ENCODE peak calls at places on chromosomes 5 and 9, in four cellular contexts. K, N, O and Z are unnamed samples.

GRCh38 chr9:130898552-130898852 is 1.9 kb upstream of the QRFP start:
- DNase-seq in K (no peak), O (no peak), N (no peak), Z (no peak)

GRCh38 chr5:64532212-64532611 is 26.4 kb downstream of the RGS7BP start:
- DNase-seq in N (no peak), O (no peak), K (no peak), Z (no peak)

GRCh38 chr5:53730938-53731337 is 170.5 kb downstream of the NDUFS4 start:
- DNase-seq in N (no peak), K (no peak), O (no peak), Z (peak)

GRCh38 chr9:11417782-11418181 is 805.0 kb upstream of the PTPRD start:
- DNase-seq in O (no peak), N (no peak), K (no peak), Z (no peak)

GRCh38 chr5:134171972-134172371 is 4.8 kb downstream of the SKP1 start:
- DNase-seq in N (no peak), K (no peak), O (no peak), Z (no peak)

GRCh38 chr9:27078685-27079084 is 30.3 kb upstream of the TEK start:
- DNase-seq in K (no peak), O (no peak), N (no peak), Z (no peak)

GRCh38 chr9:79858509-79858908 is 286.7 kb downstream of the TLE4 start:
- DNase-seq in N (peak), K (no peak), O (no peak), Z (peak)

GRCh38 chr9:90432951-90433350 is 209.7 kb downstream of the DIRAS2 start:
- DNase-seq in K (no peak), O (no peak), N (peak), Z (no peak)

GRCh38 chr5:65611524-65611923 is 12.6 kb downstream of the TRIM23 start:
- DNase-seq in N (peak), K (no peak), O (no peak), Z (no peak)

GRCh38 chr5:80930940-80931339 is 29.2 kb upstream of the RASGRF2 start:
- DNase-seq in K (no peak), N (no peak), O (no peak), Z (no peak)

GRCh38 chr9:14499976-14500375 is 186.0 kb upstream of the NFIB start:
- DNase-seq in N (no peak), K (no peak), O (no peak), Z (no peak)

GRCh38 chr5:12460493-12461261 is 556.4 kb upstream of the CTNND2 start:
- DNase-seq in N (no peak), O (no peak), K (no peak), Z (no peak)

GRCh38 chr5:172932313-172933017 is 26.8 kb upstream of the RPL26L1 start:
- DNase-seq in N (peak), K (peak), O (peak), Z (peak)

GRCh38 chr9:133529874-133530273 is 4.6 kb upstream of the ADAMTSL2 start:
- DNase-seq in N (no peak), O (no peak), K (no peak), Z (no peak)

GRCh38 chr5:1268666-1269065 is 26.2 kb downstream of the TERT start:
- DNase-seq in N (no peak), K (no peak), O (no peak), Z (no peak)

GRCh38 chr5:148746826-148747535 is 79.4 kb upstream of the ADRB2 start:
- DNase-seq in N (no peak), O (no peak), K (no peak), Z (peak)

GRCh38 chr5:95892784-95893354 is 68.8 kb downstream of the ELL2 start:
- DNase-seq in K (peak), N (peak), O (peak), Z (peak)

GRCh38 chr5:164175083-164175482 is 669.7 kb downstream of the MAT2B start:
- DNase-seq in O (no peak), K (no peak), N (no peak), Z (no peak)

GRCh38 chr5:40093550-40093949 is 586.2 kb upstream of the PTGER4 start:
- DNase-seq in N (no peak), O (no peak), K (no peak), Z (no peak)

GRCh38 chr9:3732077-3733038 is 206.6 kb upstream of the RFX3 start:
- DNase-seq in N (peak), K (peak), O (peak), Z (peak)

GRCh38 chr9:38355115-38355514 is 37.4 kb upstream of the ALDH1B1 start:
- DNase-seq in N (no peak), K (no peak), O (no peak), Z (no peak)

GRCh38 chr5:178205010-178205748 is 846 bp downstream of the HNRNPAB start:
- DNase-seq in K (no peak), N (peak), O (peak), Z (peak)

GRCh38 chr5:124210106-124210918 is 536.1 kb downstream of the ZNF608 start:
- DNase-seq in K (no peak), O (no peak), N (no peak), Z (no peak)

GRCh38 chr5:124207118-124207517 is 539.3 kb downstream of the ZNF608 start:
- DNase-seq in O (no peak), K (no peak), N (no peak), Z (no peak)

DNA sequence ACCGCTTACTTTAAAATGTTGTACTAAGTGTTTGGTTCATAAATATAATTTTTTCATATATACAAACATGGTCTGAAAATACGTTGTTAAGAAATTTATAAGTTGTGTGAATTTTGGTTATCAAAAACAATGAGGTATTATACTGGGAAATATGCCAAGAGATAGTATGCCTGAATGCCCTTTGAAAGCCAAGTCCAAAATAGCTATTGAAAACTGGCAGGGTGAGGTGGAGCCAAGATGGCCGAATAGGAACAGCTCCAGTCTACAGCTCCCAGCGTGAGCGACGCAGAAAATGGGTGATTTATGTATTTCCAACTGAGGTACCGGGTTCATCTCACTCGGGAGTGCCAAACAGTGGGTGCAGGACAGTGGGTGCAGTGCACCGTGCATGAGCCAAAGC is 533.5 kb downstream of the ZNF608 start:
- DNase-seq in N (no peak), K (no peak), O (no peak), Z (no peak)
- TF ChIP-seq MAX in N (no peak), K (no peak), O (no peak), Z (no peak)

DNA sequence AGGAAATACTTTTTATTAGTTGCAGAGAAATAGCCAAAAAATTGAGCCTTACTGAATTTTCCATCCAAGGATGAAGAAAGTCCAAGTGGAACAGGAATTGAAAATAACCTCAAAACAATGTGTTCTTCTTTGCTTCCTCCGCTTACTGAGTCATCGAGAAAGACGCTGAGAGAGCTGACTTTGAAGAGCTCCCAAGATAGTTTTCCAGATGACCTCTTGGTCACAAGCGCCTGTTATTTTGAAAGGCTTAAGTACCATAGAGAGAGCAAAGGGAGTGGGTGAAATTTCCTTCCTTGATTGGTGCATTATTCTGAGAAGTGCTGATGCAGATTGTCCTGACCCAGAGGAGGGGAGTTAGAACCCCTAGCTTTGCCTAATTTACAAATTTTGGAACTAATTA is 253.6 kb upstream of the ATP10B start:
- DNase-seq in O (no peak), K (no peak), N (no peak), Z (no peak)
- TF ChIP-seq MAX in O (no peak), K (no peak), N (no peak), Z (no peak)

DNA sequence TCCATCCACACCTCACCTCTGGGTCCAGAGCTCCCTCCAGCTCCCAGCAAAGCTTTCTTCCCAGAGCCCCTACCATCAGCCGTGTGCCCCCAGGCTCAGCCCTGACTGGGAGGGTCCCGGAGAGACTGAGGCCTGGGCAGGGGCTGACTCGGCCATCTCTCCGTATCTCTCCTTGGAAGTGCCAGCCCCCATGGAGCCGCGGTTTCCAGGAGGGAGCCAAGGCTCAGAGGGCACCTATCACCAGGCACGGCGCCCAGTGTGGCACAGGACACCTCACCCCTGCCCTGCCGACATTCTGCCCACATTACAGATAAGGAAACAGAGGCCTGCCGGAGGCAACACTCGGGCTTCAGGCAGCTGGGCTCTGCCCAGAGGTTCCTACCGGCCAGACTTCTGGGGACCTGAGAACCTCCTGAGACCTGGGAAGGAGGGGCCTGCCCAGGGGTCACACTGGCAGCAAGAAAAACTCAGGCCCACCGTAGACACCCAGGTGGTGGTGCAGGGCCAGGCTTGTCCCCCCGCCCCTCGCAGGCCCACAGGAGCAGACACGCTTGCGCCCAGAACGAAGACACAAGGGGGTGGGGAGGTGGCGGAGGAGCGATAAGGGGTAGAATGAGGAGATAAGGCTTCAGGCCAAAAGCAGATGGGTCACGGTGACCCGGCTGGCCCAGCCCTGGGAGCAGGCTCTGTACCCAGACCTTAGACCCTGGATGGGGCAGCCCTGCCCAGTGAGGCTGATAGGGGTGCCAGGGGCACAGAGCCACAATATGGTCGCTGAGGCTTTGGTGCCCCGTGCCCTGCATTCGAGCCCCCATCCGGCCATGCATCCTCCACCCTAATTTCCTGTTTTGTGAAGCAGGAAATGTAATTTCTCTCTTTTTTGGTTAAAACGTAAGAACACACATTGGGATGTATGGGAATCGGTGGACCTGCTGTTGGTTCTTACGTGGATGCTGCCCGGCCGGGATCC is 11.8 kb downstream of the NR5A1 start:
- DNase-seq in N (no peak), O (no peak), K (no peak), Z (no peak)
- TF ChIP-seq MAX in N (no peak), O (no peak), K (no peak), Z (no peak)

DNA sequence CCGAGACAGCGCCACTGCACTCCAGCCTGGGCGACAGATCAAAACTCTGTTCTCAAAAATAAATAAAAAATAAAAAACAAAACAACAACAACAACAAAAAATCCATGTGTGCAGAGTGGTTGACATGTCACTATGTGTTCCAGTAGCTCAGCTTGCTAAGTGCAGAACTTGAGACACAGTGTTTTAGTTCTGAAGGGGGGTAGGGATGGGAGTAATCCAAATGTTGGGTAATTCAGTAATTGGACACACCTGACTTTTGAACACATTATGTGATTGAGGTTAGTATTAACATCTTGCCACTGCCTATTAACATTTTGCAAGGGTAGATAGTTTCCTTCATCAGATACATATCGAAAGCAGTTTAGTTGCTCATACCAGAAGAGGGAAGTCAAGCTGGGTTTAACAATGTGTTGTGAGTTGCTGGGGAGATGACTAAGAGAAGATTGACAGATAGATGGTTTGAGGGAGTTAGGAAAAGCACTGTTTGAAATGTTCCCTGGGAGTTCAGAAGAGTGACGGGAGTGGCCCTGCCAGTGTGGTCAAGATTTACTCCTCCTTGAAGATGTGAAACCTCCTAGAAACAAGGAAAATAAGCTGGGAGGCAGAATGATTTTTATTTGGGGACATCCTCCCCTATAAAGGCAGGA is 928 bp downstream of the HACD4 start:
- DNase-seq in K (no peak), N (peak), O (no peak), Z (peak)
- TF ChIP-seq MAX in K (no peak), N (no peak), O (no peak), Z (no peak)

DNA sequence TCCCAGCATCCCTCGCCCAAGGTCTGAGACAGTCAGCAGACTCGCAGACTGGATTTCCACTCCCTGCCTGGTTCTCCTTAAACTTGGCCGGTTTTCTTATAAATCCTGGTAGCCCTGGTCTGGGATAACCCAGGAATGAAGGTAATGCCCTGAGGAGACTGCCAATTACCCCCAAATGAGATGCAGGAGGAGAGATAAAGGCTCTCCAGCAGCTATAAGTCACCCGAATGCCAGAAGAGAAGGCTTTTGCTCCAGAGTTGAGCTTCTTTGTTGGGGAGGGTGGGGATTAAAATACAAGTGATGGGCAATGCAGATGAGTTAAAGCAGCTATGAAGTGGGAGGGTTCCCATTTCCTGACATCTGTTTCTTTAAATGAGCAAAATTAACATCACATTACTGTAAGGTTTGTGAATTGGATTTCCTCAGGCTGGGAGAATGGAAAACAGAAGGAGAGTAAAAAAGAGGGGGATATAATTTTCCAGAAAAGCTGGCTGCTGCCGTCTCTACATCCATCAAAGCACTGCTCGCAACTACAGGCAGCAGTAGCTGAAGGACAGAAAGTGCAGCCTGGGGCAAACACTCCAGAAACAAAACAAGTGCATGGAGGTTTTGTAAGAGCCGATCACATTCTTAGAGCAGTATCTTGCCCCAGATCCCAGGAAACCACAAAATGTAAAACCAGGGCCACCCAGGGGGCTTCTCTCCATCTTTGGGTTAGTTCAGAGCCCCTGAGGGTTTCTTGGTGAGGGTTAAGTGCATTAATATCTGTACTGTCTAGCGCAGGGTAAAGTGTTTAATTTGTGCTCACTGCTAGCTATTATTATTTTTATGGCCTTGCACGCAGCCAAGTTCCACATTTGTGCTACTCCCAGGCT is 177.6 kb upstream of the PANK3 start:
- DNase-seq in N (no peak), K (no peak), O (no peak), Z (no peak)
- TF ChIP-seq MAX in N (no peak), K (no peak), O (no peak), Z (no peak)

DNA sequence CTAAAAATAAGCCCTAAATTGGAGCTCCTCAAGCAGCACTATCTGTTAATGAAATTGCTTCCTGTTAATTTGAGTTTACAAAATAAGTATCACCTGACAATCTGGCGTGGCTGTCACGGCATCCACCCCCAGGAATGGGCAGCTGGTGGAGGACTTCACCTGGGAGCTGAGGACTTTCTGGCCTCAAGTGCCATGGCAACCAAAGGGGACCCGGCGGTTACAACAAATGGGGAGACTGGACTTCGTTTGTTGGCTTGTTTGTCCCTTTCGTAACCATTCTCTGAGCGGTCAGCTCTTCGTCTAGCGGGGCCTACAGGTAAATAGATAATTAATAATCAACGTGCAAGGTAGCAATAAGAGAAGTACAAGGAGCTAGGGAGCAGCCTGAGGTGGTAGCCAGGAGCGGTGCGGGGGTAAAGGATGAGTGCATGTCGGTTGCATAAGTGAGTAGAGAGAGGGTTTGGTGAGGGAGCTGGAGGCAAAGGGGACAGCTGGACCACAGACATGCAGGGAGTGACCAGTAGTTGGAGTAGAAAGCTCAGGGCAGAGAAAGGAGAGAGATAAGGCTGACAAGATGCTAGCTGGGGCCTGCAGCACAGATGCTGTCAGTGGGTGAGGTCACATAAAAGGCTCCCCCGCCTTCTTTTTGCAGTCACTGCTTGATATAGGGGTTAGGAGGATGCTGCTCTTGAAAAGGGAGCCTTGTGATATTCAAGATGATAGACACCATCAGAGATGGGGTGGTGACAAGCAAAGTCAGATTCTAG is 62.5 kb downstream of the HSPA4 start:
- DNase-seq in O (no peak), N (no peak), K (no peak), Z (no peak)
- TF ChIP-seq MAX in O (no peak), N (no peak), K (no peak), Z (no peak)

GRCh38 chr9:17695482-17695881 is 116.6 kb downstream of the SH3GL2 start:
- DNase-seq in O (no peak), K (no peak), N (no peak), Z (no peak)

GRCh38 chr9:17694336-17694735 is 115.5 kb downstream of the SH3GL2 start:
- DNase-seq in K (no peak), N (no peak), O (no peak), Z (no peak)

GRCh38 chr9:17699615-17700315 is 120.9 kb downstream of the SH3GL2 start:
- DNase-seq in N (no peak), K (no peak), O (no peak), Z (no peak)
- TF ChIP-seq MAX in N (no peak), K (no peak), O (no peak), Z (no peak)

DNA sequence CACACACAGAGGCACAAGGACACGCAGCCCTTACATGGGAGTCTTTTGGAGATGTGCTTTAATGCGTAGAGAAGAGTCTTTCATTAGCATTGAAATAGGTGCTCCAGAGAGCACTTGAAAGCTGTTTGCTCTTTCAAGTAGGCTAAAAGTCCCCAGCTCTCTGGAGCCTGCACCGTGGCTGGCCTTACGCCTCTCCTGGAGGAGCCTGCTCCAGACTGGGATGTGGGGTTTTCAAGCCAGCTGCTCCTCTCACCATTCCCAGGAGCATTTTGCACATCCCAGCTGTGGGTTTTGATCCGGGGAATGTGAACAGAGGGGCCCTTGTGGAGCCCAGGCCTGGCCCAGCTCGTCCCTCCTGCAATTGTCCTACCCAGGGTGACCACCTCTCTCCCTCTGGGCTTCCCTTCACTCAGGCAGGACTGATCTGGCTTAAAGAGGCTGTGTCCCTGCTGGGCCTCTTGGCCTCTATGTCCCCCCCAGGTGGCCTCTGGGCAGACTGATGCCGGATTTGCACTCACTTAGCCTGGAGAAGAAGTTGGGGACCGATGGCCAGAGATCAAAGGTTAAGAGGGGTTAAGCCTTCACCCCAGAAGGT is 32.5 kb upstream of the TIFAB start:
- DNase-seq in K (no peak), O (no peak), N (no peak), Z (no peak)
- TF ChIP-seq MAX in K (no peak), O (no peak), N (no peak), Z (no peak)